ENCODE peak calls at places on chromosomes 2 and 18, in seven cellular contexts. G is CD8-positive, alpha-beta T cell; Y is IMR-90; X is spleen; B is colonic mucosa; C is ovary; K is psoas muscle. S is an unnamed sample.

GRCh38 chr18:58891753-58892152 is 27.1 kb downstream of the ZNF532 start:
- DNase-seq in C (no peak), G (no peak), K (no peak), Y (no peak), X (no peak), B (no peak), S (no peak)

GRCh38 chr18:55732227-55733106 is 144.5 kb upstream of the TCF4 start:
- DNase-seq in G (no peak), Y (peak; percentile 54), B (no peak), X (no peak), K (no peak), C (no peak), S (no peak)

GRCh38 chr2:228927028-228928010 is 343.8 kb downstream of the PID1 start:
- DNase-seq in Y (no peak), B (no peak), X (no peak), C (no peak), G (no peak), K (no peak), S (no peak)

GRCh38 chr18:66560092-66560491 is 43.8 kb downstream of the CDH19 start:
- DNase-seq in B (peak; percentile 20), G (no peak), K (no peak), X (no peak), Y (no peak), C (no peak), S (no peak)

GRCh38 chr18:60554961-60555360 is 182.4 kb upstream of the MC4R start:
- DNase-seq in C (no peak), B (no peak), X (no peak), G (no peak), Y (no peak), K (no peak), S (no peak)

GRCh38 chr2:169977510-169977909 is 150.3 kb downstream of the UBR3 start:
- DNase-seq in X (no peak), C (no peak), K (no peak), Y (no peak), B (no peak), G (no peak), S (no peak)

GRCh38 chr2:170396799-170397459 is 219.0 kb downstream of the MYO3B start:
- DNase-seq in K (no peak), Y (peak; percentile 4), C (no peak), X (no peak), B (no peak), G (no peak), S (no peak)

GRCh38 chr2:192560326-192560725 is 365.6 kb upstream of the TMEFF2 start:
- DNase-seq in Y (no peak), G (no peak), B (no peak), K (no peak), C (no peak), X (no peak), S (no peak)

GRCh38 chr2:120241709-120242108 is 10.9 kb upstream of the RALB start:
- DNase-seq in Y (no peak), C (no peak), B (no peak), X (no peak), K (no peak), G (no peak), S (no peak)

GRCh38 chr2:209141818-209142217 is 282.0 kb upstream of the MAP2 start:
- DNase-seq in G (no peak), B (no peak), K (no peak), C (no peak), Y (no peak), X (no peak), S (no peak)

GRCh38 chr2:101658387-101658786 is 39.1 kb upstream of the MAP4K4 start:
- DNase-seq in G (no peak), K (no peak), Y (peak; percentile 33), X (no peak), C (no peak), B (no peak), S (no peak)

GRCh38 chr2:50492452-50492851 is 539.5 kb downstream of the NRXN1 start:
- DNase-seq in B (peak; percentile 24), G (no peak), K (no peak), Y (peak; percentile 65), X (no peak), C (no peak), S (no peak)

GRCh38 chr2:212549463-212549862 is 10.9 kb upstream of the ERBB4 start:
- DNase-seq in K (no peak), G (no peak), B (no peak), Y (no peak), X (no peak), C (no peak), S (no peak)

GRCh38 chr18:51038110-51038509 is 8.1 kb downstream of the SMAD4 start:
- DNase-seq in K (no peak), G (no peak), C (no peak), B (no peak), Y (no peak), X (no peak), S (no peak)

GRCh38 chr2:235611337-235611736 is 117.5 kb downstream of the AGAP1 start:
- DNase-seq in Y (no peak), B (no peak), X (no peak), G (no peak), C (no peak), K (no peak), S (no peak)

GRCh38 chr2:201827621-201828020 is 21.3 kb downstream of the CDK15 start:
- DNase-seq in B (no peak), K (no peak), G (no peak), C (no peak), X (no peak), Y (peak; percentile 75), S (no peak)

GRCh38 chr2:12502759-12503158 is 214.0 kb upstream of the TRIB2 start:
- DNase-seq in B (no peak), C (no peak), G (no peak), Y (peak; percentile 71), X (no peak), K (no peak), S (no peak)

GRCh38 chr2:85831735-85832134 is 57.1 kb downstream of the ST3GAL5 start:
- DNase-seq in K (no peak), G (no peak), C (no peak), Y (no peak), B (no peak), X (no peak), S (no peak)

GRCh38 chr2:135951071-135951583 is 34.3 kb downstream of the DARS1 start:
- DNase-seq in Y (no peak), G (no peak), K (no peak), C (no peak), B (no peak), X (no peak), S (no peak)

GRCh38 chr18:4813708-4814107 is 358.6 kb upstream of the DLGAP1 start:
- DNase-seq in K (no peak), Y (no peak), X (no peak), G (no peak), C (no peak), B (no peak), S (no peak)

GRCh38 chr2:16553222-16553621 is 112.4 kb downstream of the CYRIA start:
- DNase-seq in C (no peak), X (no peak), Y (peak; percentile 33), K (no peak), B (peak; percentile 32), G (peak; percentile 19), S (no peak)

GRCh38 chr2:21415234-21415633 is 291.5 kb downstream of the TDRD15 start:
- DNase-seq in X (no peak), C (no peak), Y (no peak), G (no peak), K (no peak), B (no peak), S (no peak)
- TF ChIP-seq CTCF in X (no peak), C (no peak), Y (no peak), G (no peak), K (no peak), B (no peak), S (no peak)

GRCh38 chr2:178865537-178865936 is 58.3 kb upstream of the TTN start:
- DNase-seq in C (no peak), Y (no peak), B (no peak), X (no peak), G (no peak), K (no peak), S (no peak)

GRCh38 chr2:178863856-178864620 is 56.8 kb upstream of the TTN start:
- DNase-seq in B (peak; percentile 19), X (no peak), Y (no peak), C (peak; percentile 42), G (no peak), K (peak; percentile 89), S (no peak)

GRCh38 chr2:178863130-178863855 is 56.1 kb upstream of the TTN start:
- DNase-seq in G (no peak), C (no peak), Y (no peak), B (no peak), X (no peak), K (no peak), S (no peak)

GRCh38 chr2:178865999-178866398 is 58.8 kb upstream of the TTN start:
- DNase-seq in X (no peak), C (peak; percentile 42), Y (no peak), G (no peak), K (no peak), B (no peak), S (no peak)

GRCh38 chr2:178865121-178865520 is 57.9 kb upstream of the TTN start:
- DNase-seq in Y (no peak), K (no peak), G (no peak), C (no peak), B (no peak), X (no peak), S (no peak)
- H3K27ac ChIP-seq in Y (no peak overlapping the region), K (peak overlapping the region; percentile 86), G (no peak overlapping the region), C (no peak overlapping the region), B (no peak overlapping the region), X (no peak overlapping the region), S (no peak overlapping the region)

DNA sequence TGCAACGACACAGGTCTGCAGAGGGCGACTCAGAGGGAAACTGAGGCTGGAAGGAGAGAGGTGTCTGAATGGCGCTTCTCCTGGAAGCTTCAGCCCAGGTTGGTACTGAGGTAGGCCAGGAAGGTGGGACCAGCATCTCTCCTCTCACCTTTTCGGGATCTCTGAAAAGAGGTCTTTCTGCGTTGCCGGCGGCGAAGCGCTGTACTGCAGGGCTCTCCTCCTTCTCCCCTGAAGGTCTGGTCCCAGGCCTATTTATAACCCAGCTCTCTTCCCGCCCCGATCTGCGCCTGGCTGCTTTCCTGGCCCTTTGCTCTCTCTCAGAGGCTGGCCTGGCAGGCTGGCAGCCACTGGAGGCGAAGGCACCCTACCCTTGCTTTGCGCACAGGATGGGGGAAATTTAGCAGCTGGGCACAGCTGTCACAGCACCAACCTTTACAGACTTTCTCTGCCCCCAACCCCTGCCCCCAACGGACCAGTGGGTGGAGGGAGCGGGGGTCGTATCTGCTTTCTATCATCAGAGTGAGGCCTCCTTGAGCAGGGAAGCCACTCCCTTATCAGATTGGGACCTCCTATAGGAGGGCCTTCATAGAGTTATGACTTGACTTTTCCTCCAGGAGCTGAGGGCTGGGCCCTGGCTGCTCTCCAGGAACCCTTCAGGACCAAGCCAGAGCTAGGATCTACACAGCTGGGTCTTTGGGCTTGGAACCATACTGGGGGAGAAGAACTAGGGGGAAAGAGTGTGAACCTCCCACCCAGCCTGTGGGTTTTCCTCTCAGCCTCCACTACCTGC is 1.1 kb downstream of the DYSF start:
- DNase-seq in B (no peak), G (no peak), C (no peak), Y (no peak), X (peak; percentile 83), K (peak; percentile 91), S (no peak)
- TF ChIP-seq CTCF in B (no peak), G (no peak), C (no peak), Y (no peak), X (no peak), K (peak; percentile 36), S (no peak)

DNA sequence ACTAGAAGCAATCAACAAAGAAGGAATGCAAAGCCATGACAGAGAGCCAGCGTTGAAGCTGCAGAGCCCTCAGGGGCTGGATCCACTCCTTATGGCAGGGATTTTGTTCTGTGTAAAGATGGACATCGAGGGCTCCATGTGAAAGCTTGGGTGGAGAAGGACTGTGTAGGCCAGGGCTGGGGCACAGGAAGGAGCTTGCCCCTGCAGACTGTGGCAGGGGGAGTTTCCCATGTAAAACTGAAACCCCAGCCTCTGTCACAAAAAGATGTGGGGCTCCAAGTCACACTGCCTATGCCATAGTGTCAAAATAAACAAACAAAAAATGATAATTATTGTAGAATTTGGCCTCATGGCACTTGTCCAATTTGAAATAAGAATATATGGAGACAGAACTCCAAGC is 408.7 kb upstream of the HS6ST1 start:
- DNase-seq in X (no peak), K (no peak), B (no peak), G (no peak), Y (no peak), C (no peak), S (no peak)
- H3K27ac ChIP-seq in X (no peak overlapping the region), K (no peak overlapping the region), B (no peak overlapping the region), G (no peak overlapping the region), Y (peak overlapping the region; percentile 30), C (no peak overlapping the region), S (no peak overlapping the region)

S was measured in dorsolateral prefrontal cortex.